ENCODE peak calls at places on chromosomes 4 and X, in eight cellular contexts. V, E, Y, S, L, A, D and C are unnamed samples. For H3K4me1 and H3K9me3, the result is how much of the 10 kb centered on the place peaks cover.

GRCh38 chr4:82968972-82969371 is 41.7 kb downstream of the LIN54 start:
- DNase-seq in D (no peak), S (no peak), L (no peak), E (no peak), V (no peak), A (no peak), Y (no peak), C (no peak)

GRCh38 chr4:75886104-75886503 is 16.1 kb downstream of the PPEF2 start:
- DNase-seq in D (no peak), A (no peak), E (no peak), V (no peak), L (peak), S (no peak), Y (no peak), C (no peak)

GRCh38 chr4:183391204-183391603 is 53.2 kb upstream of the CDKN2AIP start:
- DNase-seq in S (no peak), V (no peak), D (no peak), A (no peak), L (no peak), E (no peak), Y (no peak), C (no peak)

GRCh38 chr4:30056016-30056415 is 664.2 kb upstream of the PCDH7 start:
- DNase-seq in D (no peak), L (no peak), A (no peak), Y (no peak), V (no peak), S (no peak), E (no peak), C (no peak)

GRCh38 chr4:80097395-80098177 is 24.6 kb upstream of the ANTXR2 start:
- DNase-seq in A (no peak), Y (no peak), V (no peak), D (no peak), S (no peak), L (no peak), E (peak), C (no peak)

GRCh38 chrX:45806410-45807121 is 605.9 kb upstream of the DIPK2B start:
- DNase-seq in L (no peak), V (no peak), A (no peak), D (no peak), S (no peak), E (no peak), Y (no peak), C (no peak)

GRCh38 chr4:25862411-25863346 is at the start of gene SEL1L3:
- DNase-seq in E (no peak), L (peak), S (peak), D (no peak), A (no peak), Y (peak), V (peak), C (peak)

GRCh38 chrX:78517124-78517523 is 142.0 kb downstream of the RTL3 start:
- DNase-seq in S (no peak), A (no peak), E (no peak), V (no peak), Y (no peak), D (no peak), L (no peak), C (no peak)

GRCh38 chrX:10326578-10326977 is 169.8 kb downstream of the CLCN4 start:
- DNase-seq in Y (no peak), L (no peak), A (no peak), V (no peak), S (no peak), D (no peak), E (no peak), C (no peak)

GRCh38 chrX:115017455-115017854 is at the start of gene IL13RA2:
- DNase-seq in S (no peak), L (no peak), V (no peak), A (no peak), D (no peak), Y (no peak), E (no peak), C (no peak)

GRCh38 chr4:168648929-168649328 is 152.1 kb downstream of the PALLD start:
- DNase-seq in E (no peak), L (no peak), A (no peak), Y (no peak), V (no peak), S (no peak), D (no peak), C (no peak)

GRCh38 chr4:71460368-71460767 is 121.5 kb downstream of the SLC4A4 start:
- DNase-seq in V (peak), Y (no peak), S (no peak), E (no peak), D (no peak), A (no peak), L (no peak), C (no peak)
- H3K4me1 ChIP-seq in V (under half), Y (under half), S (under half), E (under half), D (under half), A (under half), L (under half), C (under half)

GRCh38 chr4:19194672-19195071 is 1057.0 kb upstream of the SLIT2 start:
- DNase-seq in E (no peak), Y (peak), L (no peak), S (no peak), A (no peak), V (no peak), D (no peak), C (no peak)

GRCh38 chr4:19193274-19193962 is 1058.3 kb upstream of the SLIT2 start:
- DNase-seq in D (no peak), S (no peak), Y (no peak), L (no peak), E (no peak), A (no peak), V (no peak), C (peak)

GRCh38 chr4:19195696-19196095 is 1056.0 kb upstream of the SLIT2 start:
- DNase-seq in A (no peak), L (no peak), E (no peak), Y (peak), V (no peak), D (no peak), S (no peak), C (no peak)
- H3K9me3 ChIP-seq in A (under half), L (under half), E (under half), Y (under half), V (under half), D (under half), S (under half), C (under half)

DNA sequence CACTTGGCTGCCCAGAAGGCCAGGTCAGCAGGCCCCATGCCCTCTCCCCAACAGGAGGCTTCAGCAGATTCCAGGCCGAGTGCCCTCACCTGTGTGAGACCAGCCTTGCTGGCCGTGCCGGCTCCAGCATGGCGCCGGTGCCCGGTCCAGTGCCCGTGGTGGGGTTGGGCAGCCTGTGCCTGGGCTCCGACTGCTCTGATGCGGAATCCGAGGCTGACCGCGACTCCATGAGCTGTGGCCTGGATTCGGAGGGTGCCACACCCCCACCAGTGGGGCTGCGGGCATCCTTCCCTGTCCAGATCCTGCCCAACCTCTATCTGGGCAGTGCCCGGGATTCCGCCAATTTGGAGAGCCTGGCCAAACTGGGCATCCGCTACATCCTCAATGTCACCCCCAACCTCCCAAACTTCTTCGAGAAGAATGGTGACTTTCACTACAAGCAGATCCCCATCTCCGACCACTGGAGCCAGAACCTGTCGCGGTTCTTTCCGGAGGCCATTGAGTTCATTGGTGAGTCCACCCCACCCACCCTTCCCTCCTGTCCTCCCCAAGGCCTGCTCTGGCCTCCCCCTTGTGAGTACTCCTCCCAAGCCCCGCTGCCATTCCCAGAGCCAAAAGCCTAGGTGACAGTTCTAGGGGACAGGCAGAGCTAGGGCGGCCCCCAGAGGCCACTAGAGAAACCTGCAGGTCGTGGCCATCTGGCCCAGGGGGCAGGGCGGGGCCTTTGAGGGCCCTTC is 2.3 kb downstream of the DUSP9 start:
- DNase-seq in D (no peak), V (no peak), S (peak), Y (peak), L (peak), E (no peak), A (peak), C (peak)
- TF ChIP-seq CTCF in D (no peak), V (no peak), S (no peak), Y (peak), L (no peak), E (peak), A (no peak), C (peak)

GRCh38 chr4:176767183-176767582 is 25.5 kb downstream of the VEGFC start:
- DNase-seq in E (no peak), L (no peak), S (no peak), A (no peak), Y (no peak), V (no peak), D (no peak), C (no peak)
- H3K4me1 ChIP-seq in E (under half), L (under half), S (under half), A (under half), Y (under half), V (under half), D (under half), C (under half)

GRCh38 chr4:252065-252601 is 53.1 kb downstream of the ZNF732 start:
- DNase-seq in A (no peak), S (no peak), E (no peak), Y (no peak), V (no peak), D (no peak), L (no peak), C (no peak)
- H3K9me3 ChIP-seq in A (under half), S (under half), E (half or more), Y (half or more), V (under half), D (half or more), L (under half), C (half or more)

DNA sequence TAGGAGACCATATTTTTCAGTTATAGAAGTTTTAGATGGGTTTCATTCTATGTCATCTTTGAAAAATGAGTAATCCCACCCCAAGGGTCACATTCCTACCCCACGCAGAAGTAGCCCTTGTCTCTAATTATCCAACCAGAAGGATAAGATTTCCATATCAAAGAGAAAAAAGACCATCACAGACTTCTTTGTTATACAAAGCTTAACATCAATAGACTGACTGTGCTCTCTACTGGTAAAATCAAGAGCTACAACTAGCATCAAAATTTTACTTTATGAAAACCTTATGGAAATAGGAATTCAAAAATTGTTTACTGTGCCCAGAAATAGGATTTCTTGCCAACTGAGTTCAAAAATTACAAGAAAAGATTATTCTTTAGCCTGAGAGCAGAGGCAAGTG is 24.9 kb downstream of the TNMD start:
- DNase-seq in L (no peak), V (no peak), S (no peak), Y (no peak), D (no peak), E (no peak), A (no peak), C (no peak)
- TF ChIP-seq CTCF in L (no peak), V (no peak), S (no peak), Y (peak), D (no peak), E (no peak), A (no peak), C (no peak)

GRCh38 chrX:118507766-118508165 is 12.2 kb downstream of the DOCK11 start:
- DNase-seq in D (no peak), L (no peak), V (no peak), A (no peak), E (no peak), Y (no peak), S (no peak), C (no peak)
- H3K4me1 ChIP-seq in D (under half), L (under half), V (under half), A (under half), E (under half), Y (under half), S (under half), C (under half)

GRCh38 chr4:48015216-48015615 is 1.3 kb downstream of the CNGA1 start:
- DNase-seq in D (no peak), Y (no peak), A (no peak), L (no peak), E (no peak), S (no peak), V (no peak), C (no peak)

GRCh38 chr4:48015678-48016077 is 803 bp downstream of the CNGA1 start:
- DNase-seq in D (no peak), Y (no peak), E (no peak), L (no peak), V (no peak), S (no peak), A (no peak), C (no peak)

GRCh38 chr4:48016141-48017107 is at the start of the genes CNGA1 and NIPAL1:
- DNase-seq in A (peak), D (no peak), Y (peak), E (peak), L (peak), S (peak), V (peak), C (peak)

GRCh38 chr4:48011722-48012121 is 4.8 kb downstream of the CNGA1 start:
- DNase-seq in L (no peak), Y (no peak), V (no peak), E (no peak), A (no peak), D (no peak), S (no peak), C (no peak)

DNA sequence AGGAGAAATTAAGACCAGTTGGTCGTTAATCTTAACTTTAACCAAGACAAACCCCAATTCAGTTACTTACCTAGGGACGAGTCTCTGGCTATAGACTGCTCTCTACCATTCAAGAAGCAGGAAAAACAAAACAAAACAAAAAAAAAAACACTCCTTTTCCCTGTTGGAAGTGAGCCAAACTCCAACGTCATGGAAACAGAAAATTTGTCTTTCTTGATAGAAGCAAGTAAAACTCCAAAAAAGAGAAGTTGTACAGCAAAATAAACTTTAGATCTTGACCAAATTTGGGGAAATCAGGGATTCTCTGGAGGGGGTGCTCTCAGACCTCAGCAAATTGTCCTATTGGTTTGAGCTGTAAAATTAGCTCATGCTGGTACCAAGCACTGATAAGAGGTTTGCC is 3.7 kb downstream of the CNGA1 start:
- DNase-seq in A (no peak), Y (no peak), S (no peak), E (no peak), L (no peak), V (no peak), D (no peak), C (no peak)
- H3K9me3 ChIP-seq in A (under half), Y (under half), S (under half), E (under half), L (under half), V (under half), D (under half), C (under half)